ENCODE peak calls at places on chromosomes 16 and 17, in five cellular contexts. I is SK-N-SH, G is GM12892, N is H1, O is K562. B is an unnamed sample.
A peak's percentile ranks its signal among the peaks of the same experiment; 100 is the strongest.

GRCh38 chr17:79779661-79780365 is 1.9 kb downstream of the CBX2 start:
- DNase-seq in I (no peak), G (no peak), N (no peak), O (no peak), B (no peak)

GRCh38 chr16:78122774-78123315 is 23.4 kb downstream of the WWOX start:
- DNase-seq in I (peak; percentile 56), G (no peak), N (no peak), O (peak; percentile 37), B (peak; percentile 34)

GRCh38 chr16:68273459-68273858 is 9.1 kb downstream of the SLC7A6 start:
- DNase-seq in I (no peak), G (no peak), N (no peak), O (no peak), B (no peak)

GRCh38 chr16:50038756-50039529 is 13.9 kb downstream of the CNEP1R1 start:
- DNase-seq in I (no peak), G (no peak), N (no peak), O (peak; percentile 35), B (no peak)

GRCh38 chr16:70741779-70742125 is 55.9 kb upstream of the MTSS2 start:
- DNase-seq in I (no peak), G (no peak), N (no peak), O (no peak), B (no peak)

GRCh38 chr17:73023759-73024158 is 68.7 kb downstream of the SLC39A11 start:
- DNase-seq in I (no peak), G (no peak), N (no peak), O (no peak), B (no peak)

GRCh38 chr17:71417142-71417541 is 703.7 kb upstream of the SOX9 start:
- DNase-seq in I (no peak), G (no peak), N (no peak), O (no peak), B (no peak)

GRCh38 chr17:73536700-73537680 is 107.3 kb downstream of the SDK2 start:
- DNase-seq in I (peak; percentile 85), G (no peak), N (no peak), O (no peak), B (no peak)

GRCh38 chr17:81432873-81433451 is 37.7 kb downstream of the BAHCC1 start:
- DNase-seq in I (no peak), G (no peak), N (no peak), O (no peak), B (no peak)

GRCh38 chr16:85348065-85348840 is 236.0 kb upstream of the CIBAR2 start:
- DNase-seq in I (no peak), G (no peak), N (no peak), O (no peak), B (no peak)

GRCh38 chr17:21358682-21359482 is 17.3 kb upstream of the KCNJ12 start:
- DNase-seq in I (no peak), G (no peak), N (no peak), O (no peak), B (no peak)

GRCh38 chr16:3029499-3030127 is 5.8 kb downstream of the THOC6 start:
- DNase-seq in I (peak; percentile 67), G (no peak), N (peak; percentile 41), O (peak; percentile 80), B (no peak)

GRCh38 chr17:78130439-78131101 is at the start of gene TMC8:
- DNase-seq in I (peak; percentile 56), G (peak; percentile 72), N (no peak), O (peak; percentile 78), B (no peak)

GRCh38 chr17:56269509-56269908 is 116.2 kb downstream of the ANKFN1 start:
- DNase-seq in I (no peak), G (no peak), N (no peak), O (no peak), B (no peak)

DNA sequence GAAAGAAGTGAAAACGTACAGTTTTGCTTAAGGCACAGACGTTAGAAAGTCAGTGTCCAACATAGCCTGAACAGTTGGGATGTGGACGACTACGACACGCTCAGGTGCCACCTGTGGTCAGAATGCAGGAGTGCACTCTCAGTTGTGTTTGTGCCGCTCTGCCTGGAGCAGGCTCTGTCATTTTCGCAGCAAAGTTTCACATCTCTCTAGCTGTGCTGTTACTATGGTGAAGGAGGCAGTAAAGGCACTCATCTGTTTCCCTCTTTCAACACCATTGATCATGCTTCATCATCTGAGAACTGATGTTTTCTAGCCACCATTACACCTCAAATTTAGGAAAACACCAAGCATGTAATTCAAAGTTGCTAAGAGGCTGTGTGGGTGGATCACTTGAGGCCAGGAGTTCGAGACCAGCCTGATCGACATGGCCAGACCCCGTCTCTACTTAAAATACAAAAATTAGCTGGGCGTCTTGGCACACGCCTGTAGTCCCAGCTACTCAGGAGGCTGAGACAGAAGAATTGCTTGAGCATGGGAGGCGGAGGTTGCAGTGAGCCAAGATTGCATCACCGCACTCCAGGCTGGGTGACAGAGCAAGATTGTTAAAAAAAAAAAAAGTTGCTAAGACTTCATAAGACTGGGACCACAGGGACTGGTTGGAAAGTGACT is 44.9 kb upstream of the DNAJA2 start:
- DNase-seq in I (peak; percentile 76), G (peak; percentile 64), N (no peak), O (peak; percentile 65), B (peak; percentile 69)
- TF ChIP-seq TAF1 in I (no peak), G (no peak), N (no peak), O (no peak), B (no peak)

GRCh38 chr16:8887952-8888560 is 5.9 kb downstream of the LITAFD start:
- DNase-seq in I (peak; percentile 81), G (no peak), N (no peak), O (peak; percentile 48), B (no peak)
- TF ChIP-seq TAF1 in I (no peak), G (no peak), N (no peak), O (no peak), B (no peak)

GRCh38 chr17:10683853-10684252 is 13.5 kb downstream of the SCO1 start:
- DNase-seq in I (peak; percentile 46), G (no peak), N (no peak), O (peak; percentile 14), B (no peak)

GRCh38 chr17:10687497-10687896 is 9.8 kb downstream of the SCO1 start:
- DNase-seq in I (no peak), G (no peak), N (no peak), O (no peak), B (no peak)

GRCh38 chr17:10681866-10682446 is 15.4 kb downstream of the SCO1 start:
- DNase-seq in I (no peak), G (no peak), N (no peak), O (no peak), B (no peak)
- TF ChIP-seq TAF1 in I (no peak), G (no peak), N (no peak), O (no peak), B (no peak)

GRCh38 chr16:17921357-17921978 is 415.1 kb downstream of the NPIPA8 start:
- DNase-seq in I (peak; percentile 6), G (no peak), N (peak; percentile 73), O (peak; percentile 70), B (peak; percentile 19)
- TF ChIP-seq TAF1 in I (no peak), G (no peak), N (no peak), O (no peak), B (no peak)

GRCh38 chr17:17626151-17626805 is 34.8 kb upstream of the PEMT start:
- DNase-seq in I (no peak), G (no peak), N (peak; percentile 77), O (no peak), B (no peak)
- TF ChIP-seq TAF1 in I (no peak), G (no peak), N (peak; percentile 19), O (no peak), B (no peak)

DNA sequence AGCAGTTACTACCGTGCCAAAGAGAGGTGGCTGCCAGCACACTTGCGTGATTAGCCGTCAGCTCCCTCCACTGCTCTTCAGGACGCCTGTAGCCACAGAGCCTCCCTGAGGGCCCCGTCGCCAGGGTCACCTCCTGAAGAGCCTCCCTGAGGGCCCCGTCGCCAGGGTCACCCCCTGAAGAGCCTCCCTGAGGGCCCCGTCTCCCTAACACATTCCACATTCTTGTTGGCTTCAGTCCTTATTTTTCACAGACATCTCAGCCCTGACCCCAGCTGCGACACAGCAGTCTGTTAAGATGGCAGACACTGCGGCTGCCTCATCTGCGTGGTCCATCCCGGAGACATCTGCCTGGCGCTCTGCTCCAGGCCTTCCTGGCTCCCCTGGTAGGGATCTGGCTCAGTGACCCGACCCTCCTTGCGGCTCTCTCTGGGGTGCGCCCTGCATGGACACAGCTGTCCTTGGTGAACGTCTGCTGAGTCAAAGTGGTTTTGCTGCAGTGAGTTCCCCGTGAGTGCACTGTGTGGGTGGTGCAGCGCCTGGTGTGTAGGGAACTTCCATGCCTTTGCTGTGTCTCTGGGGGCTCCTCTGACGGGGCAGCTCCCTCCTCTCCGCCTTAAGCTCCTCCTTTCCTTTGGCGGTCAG is 11.4 kb downstream of the ACSF3 start:
- DNase-seq in I (no peak), G (peak; percentile 65), N (no peak), O (no peak), B (no peak)
- TF ChIP-seq TAF1 in I (no peak), G (no peak), N (no peak), O (no peak), B (no peak)

GRCh38 chr17:47969975-47970724 is 763 bp upstream of the CDK5RAP3 start:
- DNase-seq in I (no peak), G (no peak), N (no peak), O (peak; percentile 25), B (no peak)
- TF ChIP-seq TAF1 in I (peak; percentile 11), G (no peak), N (no peak), O (no peak), B (no peak)

GRCh38 chr17:38783227-38783626 is 16.1 kb downstream of the PIP4K2B start:
- DNase-seq in I (no peak), G (no peak), N (no peak), O (no peak), B (no peak)

GRCh38 chr17:38779965-38780752 is 19.2 kb downstream of the PIP4K2B start:
- DNase-seq in I (no peak), G (no peak), N (no peak), O (no peak), B (no peak)

GRCh38 chr17:38773258-38773657 is 20.7 kb downstream of the PSMB3 start:
- DNase-seq in I (no peak), G (no peak), N (no peak), O (no peak), B (no peak)

GRCh38 chr17:38777641-38778250 is 21.6 kb downstream of the PIP4K2B start:
- DNase-seq in I (no peak), G (no peak), N (no peak), O (no peak), B (no peak)
- TF ChIP-seq TAF1 in I (no peak), G (no peak), N (no peak), O (no peak), B (no peak)

GRCh38 chr17:4130715-4131114 is 12.1 kb downstream of the ZZEF1 start:
- DNase-seq in I (no peak), G (no peak), N (no peak), O (peak; percentile 47), B (no peak)
- TF ChIP-seq TAF1 in I (no peak), G (no peak), N (no peak), O (no peak), B (no peak)

DNA sequence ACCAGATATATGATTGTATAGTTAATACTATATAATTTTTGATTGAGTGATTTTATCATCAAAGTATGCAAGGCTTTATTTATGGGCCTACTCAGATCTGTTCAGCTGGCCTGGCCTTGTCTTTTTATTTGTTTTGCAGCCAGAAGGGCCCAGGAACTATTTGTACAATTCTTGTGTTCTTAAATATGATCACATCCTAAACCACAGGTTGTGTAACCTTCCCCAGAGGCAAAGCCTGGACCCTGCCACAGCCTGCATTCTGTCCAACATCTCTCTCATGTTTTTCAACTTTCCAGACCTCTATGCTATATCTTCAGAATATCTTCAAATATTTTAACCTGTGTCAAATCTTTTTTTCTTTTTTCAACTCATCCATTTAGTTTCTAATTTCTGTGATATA is 410.4 kb upstream of the MON1B start:
- DNase-seq in I (no peak), G (no peak), N (no peak), O (no peak), B (no peak)
- TF ChIP-seq TAF1 in I (no peak), G (no peak), N (no peak), O (no peak), B (no peak)

B was measured in GM12891.